ENCODE peak calls at places on chromosome 3, in nine cellular contexts. Q, G, T, B, P, L, O, J and Z are unnamed samples.

GRCh38 chr3:129442486-129442885 is 2.5 kb downstream of the IFT122 start:
- DNase-seq in Q (no peak), G (no peak), T (no peak), B (no peak), P (no peak), L (no peak), O (no peak), J (no peak), Z (no peak)

GRCh38 chr3:195160257-195160898 is 110.6 kb downstream of the XXYLT1 start:
- DNase-seq in Q (peak; percentile 79), G (no peak), T (no peak), B (no peak), P (no peak), L (peak; percentile 45), O (no peak), J (peak; percentile 65), Z (no peak)

GRCh38 chr3:88188436-88188835 is 38.7 kb downstream of the C3orf38 start:
- DNase-seq in Q (no peak), G (peak; percentile 38), T (no peak), B (no peak), P (no peak), L (peak; percentile 36), O (no peak), J (no peak), Z (no peak)

GRCh38 chr3:11565492-11565891 is 78.2 kb downstream of the VGLL4 start:
- DNase-seq in Q (no peak), G (no peak), T (no peak), B (no peak), P (no peak), L (no peak), O (no peak), J (no peak), Z (peak; percentile 47)

GRCh38 chr3:137020315-137020714 is 62.5 kb downstream of the IL20RB start:
- DNase-seq in Q (peak; percentile 27), G (no peak), T (peak; percentile 14), B (no peak), P (no peak), L (no peak), O (no peak), J (no peak), Z (no peak)

GRCh38 chr3:184359610-184360009 is 1.8 kb downstream of the CLCN2 start:
- DNase-seq in Q (no peak), G (no peak), T (peak; percentile 43), B (no peak), P (no peak), L (no peak), O (no peak), J (no peak), Z (peak; percentile 51)

GRCh38 chr3:123766195-123767019 is 117.7 kb downstream of the MYLK start:
- DNase-seq in Q (no peak), G (no peak), T (peak; percentile 41), B (no peak), P (no peak), L (no peak), O (peak; percentile 17), J (no peak), Z (no peak)

GRCh38 chr3:155946178-155946577 is 75.7 kb downstream of the GMPS start:
- DNase-seq in Q (peak; percentile 92), G (peak; percentile 59), T (no peak), B (no peak), P (no peak), L (peak; percentile 59), O (no peak), J (no peak), Z (no peak)

GRCh38 chr3:36403661-36404060 is 23.4 kb downstream of the STAC start:
- DNase-seq in Q (no peak), G (peak; percentile 44), T (no peak), B (no peak), P (no peak), L (no peak), O (no peak), J (no peak), Z (no peak)

GRCh38 chr3:27758083-27758482 is 36.0 kb upstream of the EOMES start:
- DNase-seq in Q (peak; percentile 71), G (peak; percentile 95), T (no peak), B (no peak), P (no peak), L (peak; percentile 88), O (no peak), J (no peak), Z (peak; percentile 57)

GRCh38 chr3:10353661-10354372 is 32.9 kb upstream of the SEC13 start:
- DNase-seq in Q (no peak), G (no peak), T (no peak), B (no peak), P (no peak), L (no peak), O (no peak), J (no peak), Z (no peak)

GRCh38 chr3:143442761-143443477 is 323.3 kb downstream of the CHST2 start:
- DNase-seq in Q (peak; percentile 11), G (no peak), T (no peak), B (no peak), P (no peak), L (peak; percentile 9), O (no peak), J (no peak), Z (no peak)

GRCh38 chr3:66486187-66486586 is 14.6 kb downstream of the LRIG1 start:
- DNase-seq in Q (peak; percentile 48), G (no peak), T (no peak), B (no peak), P (no peak), L (no peak), O (no peak), J (no peak), Z (no peak)
- H3K4me1 ChIP-seq in Q (peaks cover 39% of the 10 kb centered on the region), G (no peaks in the 10 kb centered on the region), T (peaks cover 95% of the 10 kb centered on the region), B (peaks cover 68% of the 10 kb centered on the region), P (peaks cover 77% of the 10 kb centered on the region), L (no peaks in the 10 kb centered on the region), O (peaks cover 30% of the 10 kb centered on the region), J (peaks cover 27% of the 10 kb centered on the region), Z (peaks cover 9% of the 10 kb centered on the region)

GRCh38 chr3:78970656-78971055 is 797.1 kb downstream of the ROBO1 start:
- DNase-seq in Q (peak; percentile 24), G (peak; percentile 40), T (no peak), B (no peak), P (no peak), L (no peak), O (no peak), J (no peak), Z (no peak)
- H3K4me1 ChIP-seq in Q (no peaks in the 10 kb centered on the region), G (peaks cover 13% of the 10 kb centered on the region), T (peaks cover 13% of the 10 kb centered on the region), B (peaks cover 5% of the 10 kb centered on the region), P (no peaks in the 10 kb centered on the region), L (peaks cover 8% of the 10 kb centered on the region), O (no peaks in the 10 kb centered on the region), J (no peaks in the 10 kb centered on the region), Z (no peaks in the 10 kb centered on the region)

DNA sequence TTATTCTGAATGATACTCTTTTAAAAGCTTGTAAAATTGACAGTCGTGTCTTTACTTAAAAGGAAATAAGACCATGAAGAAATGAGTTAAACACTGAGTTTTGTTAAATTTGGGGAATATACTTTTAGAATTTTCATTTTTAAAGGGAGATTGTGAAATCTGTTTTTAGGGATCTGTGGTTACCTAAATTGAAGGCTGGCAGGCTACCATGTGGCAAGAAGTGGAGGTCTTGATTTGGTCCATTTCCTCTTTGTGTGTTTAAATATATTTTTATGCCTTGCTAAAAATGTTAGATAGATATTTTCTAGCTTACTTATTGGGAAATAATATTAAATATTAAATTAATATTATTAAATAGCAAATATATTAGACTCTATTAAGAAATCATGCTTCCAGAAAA is 36.6 kb upstream of the SLC22A13 start:
- DNase-seq in Q (no peak), G (no peak), T (no peak), B (no peak), P (no peak), L (no peak), O (no peak), J (no peak), Z (no peak)
- H3K4me1 ChIP-seq in Q (peaks cover 4% of the 10 kb centered on the region), G (peaks cover 24% of the 10 kb centered on the region), T (no peaks in the 10 kb centered on the region), B (no peaks in the 10 kb centered on the region), P (peaks cover 12% of the 10 kb centered on the region), L (peaks cover 41% of the 10 kb centered on the region), O (no peaks in the 10 kb centered on the region), J (no peaks in the 10 kb centered on the region), Z (peaks cover 28% of the 10 kb centered on the region)

GRCh38 chr3:50257990-50258389 is 11.0 kb upstream of the SEMA3B start:
- DNase-seq in Q (no peak), G (no peak), T (no peak), B (no peak), P (no peak), L (no peak), O (no peak), J (no peak), Z (no peak)
- H3K4me1 ChIP-seq in Q (peaks cover 17% of the 10 kb centered on the region), G (peaks cover 40% of the 10 kb centered on the region), T (peaks cover 16% of the 10 kb centered on the region), B (peaks cover 60% of the 10 kb centered on the region), P (peaks cover 64% of the 10 kb centered on the region), L (peaks cover 8% of the 10 kb centered on the region), O (peaks cover 4% of the 10 kb centered on the region), J (peaks cover 7% of the 10 kb centered on the region), Z (peaks cover 21% of the 10 kb centered on the region)

DNA sequence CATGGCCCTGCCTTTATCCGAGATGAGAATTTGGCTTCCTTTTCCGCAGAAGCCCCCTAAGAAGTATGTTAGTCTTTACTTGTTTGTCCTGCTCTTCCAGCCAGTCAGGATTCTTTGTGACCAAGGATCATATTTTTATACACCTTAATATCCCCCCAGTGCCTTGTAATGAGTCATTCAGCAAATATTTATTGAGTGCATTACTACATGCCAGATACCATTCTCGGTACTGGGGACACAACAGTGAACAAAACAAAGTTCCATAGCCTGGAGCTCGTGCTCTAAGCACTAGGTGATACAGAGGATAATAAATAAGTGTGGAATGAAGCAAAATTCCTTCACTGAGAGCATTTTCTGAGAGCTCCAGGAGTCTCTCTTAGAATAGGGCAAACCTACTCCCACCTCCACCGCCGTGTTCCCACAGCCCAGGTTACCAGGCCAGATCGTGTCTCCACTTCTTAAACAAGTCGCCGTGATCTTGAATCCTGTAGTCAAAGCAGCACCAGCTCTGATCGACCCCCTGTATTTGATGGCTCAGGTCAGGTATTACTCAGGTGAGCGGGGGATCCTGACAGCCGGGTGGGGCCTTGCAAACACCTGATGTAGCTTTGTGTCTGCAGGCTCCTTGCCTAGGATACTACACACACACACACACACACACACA is 18.5 kb downstream of the TTC21A start:
- DNase-seq in Q (peak; percentile 39), G (peak; percentile 34), T (no peak), B (no peak), P (no peak), L (peak; percentile 98), O (peak; percentile 42), J (no peak), Z (no peak)
- H3K4me1 ChIP-seq in Q (peaks cover 5% of the 10 kb centered on the region), G (peaks cover 14% of the 10 kb centered on the region), T (no peaks in the 10 kb centered on the region), B (peaks cover 3% of the 10 kb centered on the region), P (peaks cover 12% of the 10 kb centered on the region), L (peaks cover 30% of the 10 kb centered on the region), O (peaks cover 5% of the 10 kb centered on the region), J (no peaks in the 10 kb centered on the region), Z (peaks cover 15% of the 10 kb centered on the region)